ENCODE peak calls at places on chromosome 14, in five cellular contexts. One of them, this sample, is unnamed. For H3K4me1, the result is how much of the 10 kb centered on the place peaks cover.

GRCh38 chr14:64423987-64424386 is 35.8 kb downstream of the MTHFD1 start:
- DNase-seq in upper lobe of right lung: no peak
- DNase-seq in GM23338: no peak
- DNase-seq in OCI-LY7: no peak
- DNase-seq in left lung: no peak
- DNase-seq in this sample: no peak

GRCh38 chr14:85125331-85125730 is 404.6 kb upstream of the FLRT2 start:
- DNase-seq in GM23338: no peak
- DNase-seq in OCI-LY7: no peak
- DNase-seq in upper lobe of right lung: no peak
- DNase-seq in left lung: no peak
- DNase-seq in this sample: no peak

GRCh38 chr14:96508900-96509299 is 6.7 kb downstream of the PAPOLA start:
- DNase-seq in upper lobe of right lung: no peak
- DNase-seq in left lung: no peak
- DNase-seq in GM23338: no peak
- DNase-seq in OCI-LY7: no peak
- DNase-seq in this sample: no peak

GRCh38 chr14:30005114-30005698 is 77.6 kb upstream of the PRKD1 start:
- DNase-seq in OCI-LY7: no peak
- DNase-seq in GM23338: peak
- DNase-seq in left lung: no peak
- DNase-seq in upper lobe of right lung: no peak
- DNase-seq in this sample: peak

GRCh38 chr14:22220427-22220826 is 368.6 kb downstream of the DAD1 start:
- DNase-seq in OCI-LY7: no peak
- DNase-seq in upper lobe of right lung: no peak
- DNase-seq in GM23338: no peak
- DNase-seq in left lung: no peak
- DNase-seq in this sample: no peak

GRCh38 chr14:24130717-24131548 is 474 bp downstream of the FITM1 start:
- DNase-seq in upper lobe of right lung: no peak
- DNase-seq in GM23338: no peak
- DNase-seq in OCI-LY7: no peak
- DNase-seq in left lung: no peak
- DNase-seq in this sample: no peak

GRCh38 chr14:57492859-57493258 is 798 bp downstream of the CCDC198 start:
- DNase-seq in GM23338: no peak
- DNase-seq in left lung: no peak
- DNase-seq in OCI-LY7: no peak
- DNase-seq in upper lobe of right lung: no peak
- DNase-seq in this sample: no peak

GRCh38 chr14:44404021-44404420 is 103.1 kb downstream of the FSCB start:
- DNase-seq in GM23338: no peak
- DNase-seq in OCI-LY7: no peak
- DNase-seq in left lung: no peak
- DNase-seq in upper lobe of right lung: no peak
- DNase-seq in this sample: no peak

GRCh38 chr14:59305836-59306555 is 117.5 kb downstream of the DAAM1 start:
- DNase-seq in upper lobe of right lung: no peak
- DNase-seq in left lung: no peak
- DNase-seq in GM23338: no peak
- DNase-seq in OCI-LY7: no peak
- DNase-seq in this sample: no peak

GRCh38 chr14:63897706-63898105 is 44.9 kb downstream of the SYNE2 start:
- DNase-seq in GM23338: no peak
- DNase-seq in OCI-LY7: no peak
- DNase-seq in left lung: no peak
- DNase-seq in upper lobe of right lung: no peak
- DNase-seq in this sample: no peak

GRCh38 chr14:60656755-60657608 is 7.7 kb upstream of the SIX1 start:
- DNase-seq in GM23338: peak
- DNase-seq in upper lobe of right lung: peak
- DNase-seq in OCI-LY7: peak
- DNase-seq in left lung: peak
- DNase-seq in this sample: peak

GRCh38 chr14:21840765-21841164 is 167.1 kb upstream of the OR4E1 start:
- DNase-seq in upper lobe of right lung: no peak
- DNase-seq in OCI-LY7: peak
- DNase-seq in GM23338: peak
- DNase-seq in left lung: no peak
- DNase-seq in this sample: peak

GRCh38 chr14:89833120-89833521 is 121.4 kb downstream of the EFCAB11 start:
- DNase-seq in OCI-LY7: no peak
- DNase-seq in upper lobe of right lung: no peak
- DNase-seq in left lung: no peak
- DNase-seq in GM23338: no peak
- DNase-seq in this sample: no peak

GRCh38 chr14:49853572-49854375 is 1.2 kb upstream of the NEMF start:
- DNase-seq in left lung: peak
- DNase-seq in upper lobe of right lung: peak
- DNase-seq in OCI-LY7: peak
- DNase-seq in GM23338: peak
- DNase-seq in this sample: peak

GRCh38 chr14:44895716-44896115 is 66.0 kb downstream of the KLHL28 start:
- DNase-seq in GM23338: no peak
- DNase-seq in OCI-LY7: no peak
- DNase-seq in left lung: no peak
- DNase-seq in upper lobe of right lung: no peak
- DNase-seq in this sample: no peak

GRCh38 chr14:93824518-93825234 is 36.4 kb upstream of the PRIMA1 start:
- DNase-seq in left lung: no peak
- DNase-seq in upper lobe of right lung: no peak
- DNase-seq in OCI-LY7: no peak
- DNase-seq in GM23338: peak
- DNase-seq in this sample: no peak

GRCh38 chr14:105255021-105255507 is 6.7 kb downstream of the BTBD6 start:
- DNase-seq in GM23338: no peak
- DNase-seq in left lung: no peak
- DNase-seq in upper lobe of right lung: peak
- DNase-seq in OCI-LY7: no peak
- DNase-seq in this sample: no peak

DNA sequence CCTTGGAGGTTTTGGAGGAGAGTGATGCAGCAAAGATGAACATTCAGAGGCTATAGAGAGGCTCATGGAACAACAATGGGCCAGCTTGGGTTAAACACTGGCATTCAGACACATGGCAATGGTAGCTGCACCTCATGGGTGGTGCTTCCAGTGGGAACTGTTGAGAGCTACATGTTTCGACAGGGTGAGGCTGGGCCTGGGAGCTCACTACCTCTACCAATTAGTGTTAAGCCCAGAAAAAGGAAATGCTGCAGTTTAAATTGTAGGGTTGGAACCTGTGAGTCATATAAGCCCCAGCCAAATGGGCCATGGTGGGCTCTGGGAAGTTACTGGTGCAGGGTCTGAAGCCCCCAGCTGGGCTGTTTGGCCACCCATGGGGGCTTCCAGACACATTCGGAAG is 279.7 kb downstream of the ZFP36L1 start:
- DNase-seq in GM23338: no peak
- DNase-seq in left lung: no peak
- DNase-seq in upper lobe of right lung: no peak
- DNase-seq in OCI-LY7: peak
- DNase-seq in this sample: no peak
- H3K4me1 ChIP-seq in GM23338: under half
- H3K4me1 ChIP-seq in left lung: under half
- H3K4me1 ChIP-seq in upper lobe of right lung: under half
- H3K4me1 ChIP-seq in OCI-LY7: under half
- H3K4me1 ChIP-seq in this sample: under half

DNA sequence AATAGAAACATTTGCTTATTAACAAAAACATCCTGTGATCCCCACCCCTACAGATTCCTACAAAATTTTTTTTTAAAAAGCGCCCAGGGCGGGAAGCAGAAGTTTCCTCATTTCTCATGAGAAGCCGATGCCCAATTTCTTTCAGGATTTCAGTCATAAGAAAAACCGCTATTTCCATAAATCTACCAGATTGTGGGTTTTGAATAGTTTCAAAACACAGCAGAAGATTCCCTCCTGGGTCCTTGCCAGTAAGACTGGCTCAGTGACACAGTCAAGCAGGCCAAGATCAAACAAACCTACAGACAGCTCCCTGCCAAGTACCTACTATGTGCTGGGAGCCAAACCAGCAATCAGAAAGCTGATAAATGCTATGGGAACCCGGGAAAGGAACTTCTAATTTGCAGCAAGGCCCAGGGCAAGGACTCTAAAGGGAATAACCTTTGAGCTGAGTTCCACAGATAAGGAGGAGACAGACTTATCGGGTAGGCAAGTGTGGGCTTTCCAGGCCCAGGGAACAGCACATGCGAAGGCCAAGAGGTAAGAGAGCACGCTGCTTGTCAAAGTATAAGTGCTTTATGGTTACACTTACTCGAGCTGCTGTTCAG is 68.7 kb downstream of the CCDC88C start:
- DNase-seq in GM23338: no peak
- DNase-seq in OCI-LY7: peak
- DNase-seq in upper lobe of right lung: no peak
- DNase-seq in left lung: no peak
- DNase-seq in this sample: no peak
- H3K4me1 ChIP-seq in GM23338: under half
- H3K4me1 ChIP-seq in OCI-LY7: half or more
- H3K4me1 ChIP-seq in upper lobe of right lung: under half
- H3K4me1 ChIP-seq in left lung: under half
- H3K4me1 ChIP-seq in this sample: half or more

DNA sequence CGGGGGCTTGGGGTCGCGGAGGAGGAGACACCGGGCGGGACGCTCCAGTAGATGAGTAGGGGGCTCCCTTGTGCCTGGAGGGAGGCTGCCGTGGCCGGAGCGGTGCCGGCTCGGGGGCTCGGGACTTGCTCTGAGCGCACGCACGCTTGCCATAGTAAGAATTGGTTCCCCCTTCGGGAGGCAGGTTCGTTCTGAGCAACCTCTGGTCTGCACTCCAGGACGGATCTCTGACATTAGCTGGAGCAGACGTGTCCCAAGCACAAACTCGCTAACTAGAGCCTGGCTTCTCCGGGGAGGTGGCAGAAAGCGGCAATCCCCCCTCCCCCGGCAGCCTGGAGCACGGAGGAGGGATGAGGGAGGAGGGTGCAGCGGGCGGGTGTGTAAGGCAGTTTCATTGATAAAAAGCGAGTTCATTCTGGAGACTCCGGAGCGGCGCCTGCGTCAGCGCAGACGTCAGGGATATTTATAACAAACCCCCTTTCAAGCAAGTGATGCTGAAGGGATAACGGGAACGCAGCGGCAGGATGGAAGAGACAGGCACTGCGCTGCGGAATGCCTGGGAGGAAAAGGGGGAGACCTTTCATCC is 618 bp downstream of the FOS start:
- DNase-seq in GM23338: peak
- DNase-seq in upper lobe of right lung: peak
- DNase-seq in OCI-LY7: no peak
- DNase-seq in left lung: peak
- DNase-seq in this sample: peak
- H3K4me1 ChIP-seq in GM23338: under half
- H3K4me1 ChIP-seq in upper lobe of right lung: under half
- H3K4me1 ChIP-seq in OCI-LY7: under half
- H3K4me1 ChIP-seq in left lung: under half
- H3K4me1 ChIP-seq in this sample: under half

GRCh38 chr14:54783660-54784015 is 119.0 kb downstream of the GCH1 start:
- DNase-seq in OCI-LY7: no peak
- DNase-seq in left lung: no peak
- DNase-seq in GM23338: no peak
- DNase-seq in upper lobe of right lung: no peak
- DNase-seq in this sample: no peak

GRCh38 chr14:54781936-54782802 is 120.5 kb downstream of the GCH1 start:
- DNase-seq in OCI-LY7: no peak
- DNase-seq in upper lobe of right lung: no peak
- DNase-seq in left lung: no peak
- DNase-seq in GM23338: no peak
- DNase-seq in this sample: peak

GRCh38 chr14:54778618-54779017 is 124.0 kb downstream of the GCH1 start:
- DNase-seq in GM23338: no peak
- DNase-seq in left lung: no peak
- DNase-seq in OCI-LY7: no peak
- DNase-seq in upper lobe of right lung: no peak
- DNase-seq in this sample: no peak

GRCh38 chr14:54782803-54783659 is 119.6 kb downstream of the GCH1 start:
- DNase-seq in GM23338: peak
- DNase-seq in OCI-LY7: peak
- DNase-seq in left lung: peak
- DNase-seq in upper lobe of right lung: no peak
- DNase-seq in this sample: peak

DNA sequence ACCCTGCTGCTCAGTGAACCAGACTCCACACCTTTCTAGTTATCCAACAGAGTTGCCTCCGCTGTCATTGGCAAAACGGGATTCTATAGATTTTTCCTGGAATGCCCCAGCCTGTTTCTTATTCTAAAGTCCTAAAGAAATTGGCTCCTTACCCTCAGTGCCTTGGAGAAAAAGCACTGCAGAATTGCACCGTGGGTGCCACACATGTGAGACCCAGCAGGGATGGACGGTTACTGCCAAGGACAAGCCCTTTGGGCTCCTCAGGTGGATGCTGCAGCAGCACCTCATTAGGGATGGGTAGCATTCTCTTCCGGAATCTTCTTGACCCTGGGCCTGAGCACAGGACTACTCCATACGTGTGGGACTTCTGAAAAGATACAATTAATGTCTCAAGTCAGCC is 121.5 kb downstream of the GCH1 start:
- DNase-seq in upper lobe of right lung: no peak
- DNase-seq in OCI-LY7: no peak
- DNase-seq in left lung: no peak
- DNase-seq in GM23338: no peak
- DNase-seq in this sample: no peak
- H3K4me1 ChIP-seq in upper lobe of right lung: under half
- H3K4me1 ChIP-seq in OCI-LY7: under half
- H3K4me1 ChIP-seq in left lung: under half
- H3K4me1 ChIP-seq in GM23338: under half
- H3K4me1 ChIP-seq in this sample: half or more

GRCh38 chr14:99346470-99347080 is 74.6 kb upstream of the BCL11B start:
- DNase-seq in left lung: no peak
- DNase-seq in GM23338: no peak
- DNase-seq in upper lobe of right lung: no peak
- DNase-seq in OCI-LY7: no peak
- DNase-seq in this sample: no peak
- H3K4me1 ChIP-seq in left lung: under half
- H3K4me1 ChIP-seq in GM23338: under half
- H3K4me1 ChIP-seq in upper lobe of right lung: under half
- H3K4me1 ChIP-seq in OCI-LY7: under half
- H3K4me1 ChIP-seq in this sample: under half

DNA sequence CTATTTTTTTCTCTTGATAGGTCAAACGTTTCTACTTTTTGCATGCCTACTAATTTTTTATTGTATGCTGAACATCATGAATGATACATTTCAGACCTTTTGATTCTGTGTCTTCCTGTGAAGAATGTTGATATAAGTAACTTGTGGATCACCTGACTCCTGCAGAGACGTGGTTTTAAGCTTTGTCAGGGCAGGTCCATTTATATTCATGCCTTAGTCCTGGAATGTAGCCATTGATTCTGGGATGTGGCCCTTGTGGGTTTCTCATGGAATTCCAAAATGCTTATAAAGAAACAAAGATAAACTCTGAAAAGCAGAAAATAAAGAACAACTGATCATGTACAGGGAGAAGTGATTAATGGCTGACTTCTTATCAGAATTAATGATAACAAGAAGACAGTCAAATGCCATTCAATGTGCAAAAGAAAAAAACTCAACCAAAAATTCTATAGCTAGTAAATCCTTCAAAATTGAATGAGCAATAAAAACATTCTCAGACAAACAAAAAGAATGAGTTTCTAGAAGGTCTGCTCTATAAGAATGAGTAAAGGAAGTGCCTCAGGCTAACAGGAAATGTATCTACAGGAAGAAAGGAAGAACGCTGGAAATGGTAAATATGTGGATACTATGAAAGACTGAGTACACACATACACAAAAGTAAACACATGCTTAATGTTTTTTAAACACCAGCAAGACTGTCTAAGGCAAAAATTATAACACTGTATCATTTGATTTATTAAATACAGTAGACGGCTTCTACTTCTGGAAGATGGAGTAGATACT is 284.8 kb upstream of the DIO3 start:
- DNase-seq in GM23338: peak
- DNase-seq in upper lobe of right lung: no peak
- DNase-seq in left lung: no peak
- DNase-seq in OCI-LY7: no peak
- DNase-seq in this sample: no peak
- H3K4me1 ChIP-seq in GM23338: under half
- H3K4me1 ChIP-seq in upper lobe of right lung: under half
- H3K4me1 ChIP-seq in left lung: under half
- H3K4me1 ChIP-seq in OCI-LY7: under half
- H3K4me1 ChIP-seq in this sample: under half